ENCODE peak calls at places on chromosomes 6 and 20, in seven cellular contexts. L is smooth muscle cell of the brain vasculature, B is M059J, R is IMR-90, S is nephron progenitor cell, Y is T-cell, P is cerebellar nuclear complex. K is an unnamed sample.

GRCh38 chr6:165676435-165677068 is 13.5 kb upstream of the PDE10A start:
- DNase-seq in L (no peak), B (peak; percentile 61), R (peak; percentile 20), S (no peak), Y (no peak), P (no peak), K (peak; percentile 83)

GRCh38 chr6:130602151-130602770 is 224.9 kb upstream of the SMLR1 start:
- DNase-seq in L (peak; percentile 26), B (peak; percentile 100), R (peak; percentile 98), S (no peak), Y (no peak), P (no peak), K (peak; percentile 98)

GRCh38 chr6:16276991-16277981 is 38.9 kb downstream of the GMPR start:
- DNase-seq in L (peak; percentile 54), B (peak; percentile 98), R (peak; percentile 93), S (peak; percentile 66), Y (no peak), P (no peak), K (peak; percentile 91)

GRCh38 chr6:108484016-108484415 is 76.7 kb upstream of the FOXO3 start:
- DNase-seq in L (no peak), B (peak; percentile 19), R (no peak), S (no peak), Y (no peak), P (no peak), K (no peak)

GRCh38 chr6:150767585-150768164 is 97.8 kb upstream of the MTHFD1L start:
- DNase-seq in L (peak; percentile 55), B (peak; percentile 9), R (no peak), S (peak; percentile 29), Y (no peak), P (no peak), K (no peak)

GRCh38 chr6:158068893-158069799 is 87.5 kb downstream of the SYNJ2 start:
- DNase-seq in L (peak; percentile 74), B (peak; percentile 98), R (peak; percentile 58), S (no peak), Y (no peak), P (no peak), K (peak; percentile 84)

GRCh38 chr6:11317885-11318771 is 85.7 kb upstream of the NEDD9 start:
- DNase-seq in L (peak; percentile 83), B (peak; percentile 100), R (peak; percentile 98), S (no peak), Y (peak; percentile 44), P (no peak), K (peak; percentile 97)

GRCh38 chr6:67433124-67433523 is 1202.0 kb upstream of the ADGRB3 start:
- DNase-seq in L (no peak), B (peak; percentile 71), R (no peak), S (no peak), Y (no peak), P (no peak), K (no peak)

GRCh38 chr6:112149719-112150263 is 62.4 kb downstream of the FAM229B start:
- DNase-seq in L (no peak), B (no peak), R (peak; percentile 83), S (no peak), Y (no peak), P (no peak), K (peak; percentile 29)

GRCh38 chr6:26087284-26088115 is at the start of gene HFE:
- DNase-seq in L (peak; percentile 35), B (peak; percentile 80), R (peak; percentile 68), S (peak; percentile 44), Y (peak; percentile 28), P (no peak), K (peak; percentile 75)

GRCh38 chr6:34813028-34813742 is 21.3 kb downstream of the BLTP3A start:
- DNase-seq in L (no peak), B (no peak), R (no peak), S (no peak), Y (no peak), P (no peak), K (no peak)

GRCh38 chr6:85185977-85186376 is 263.9 kb upstream of the NT5E start:
- DNase-seq in L (no peak), B (no peak), R (peak; percentile 22), S (no peak), Y (no peak), P (no peak), K (no peak)

GRCh38 chr20:50886184-50886790 is 45.0 kb downstream of the ADNP start:
- DNase-seq in L (no peak), B (no peak), R (no peak), S (no peak), Y (no peak), P (no peak), K (no peak)

GRCh38 chr6:25963426-25964123 is 973 bp downstream of the TRIM38 start:
- DNase-seq in L (no peak), B (no peak), R (peak; percentile 16), S (no peak), Y (no peak), P (no peak), K (no peak)

GRCh38 chr6:63100066-63100465 is 111.2 kb upstream of the FKBP1C start:
- DNase-seq in L (no peak), B (no peak), R (no peak), S (no peak), Y (no peak), P (no peak), K (no peak)

GRCh38 chr20:38919683-38920082 is 6.5 kb upstream of the FAM83D start:
- DNase-seq in L (no peak), B (no peak), R (no peak), S (no peak), Y (no peak), P (no peak), K (no peak)

GRCh38 chr20:20138301-20139064 is 86.2 kb downstream of the CFAP61 start:
- DNase-seq in L (no peak), B (no peak), R (no peak), S (no peak), Y (no peak), P (no peak), K (no peak)

GRCh38 chr6:11187301-11187700 is 45.2 kb downstream of the NEDD9 start:
- DNase-seq in L (no peak), B (no peak), R (no peak), S (no peak), Y (no peak), P (no peak), K (no peak)

GRCh38 chr6:128025478-128025877 is 124.6 kb upstream of the THEMIS start:
- DNase-seq in L (no peak), B (peak; percentile 3), R (no peak), S (no peak), Y (no peak), P (no peak), K (no peak)

GRCh38 chr20:1415667-1416468 is 23.0 kb upstream of the FKBP1A start:
- DNase-seq in L (peak; percentile 50), B (peak; percentile 100), R (peak; percentile 97), S (no peak), Y (no peak), P (no peak), K (peak; percentile 100)

GRCh38 chr6:170257376-170257775 is 33.5 kb downstream of the DLL1 start:
- DNase-seq in L (no peak), B (no peak), R (no peak), S (no peak), Y (no peak), P (no peak), K (peak; percentile 28)

GRCh38 chr20:19682249-19682648 is 75.8 kb upstream of the RIN2 start:
- DNase-seq in L (no peak), B (no peak), R (no peak), S (no peak), Y (no peak), P (no peak), K (no peak)

GRCh38 chr6:44932651-44933091 is 395.5 kb upstream of the RUNX2 start:
- DNase-seq in L (no peak), B (no peak), R (no peak), S (no peak), Y (peak; percentile 33), P (no peak), K (no peak)

GRCh38 chr6:127332383-127332961 is 10.9 kb downstream of the ECHDC1 start:
- DNase-seq in L (no peak), B (no peak), R (no peak), S (no peak), Y (no peak), P (no peak), K (no peak)

GRCh38 chr20:19828233-19828632 is 70.2 kb downstream of the RIN2 start:
- DNase-seq in L (no peak), B (peak; percentile 91), R (peak; percentile 82), S (no peak), Y (no peak), P (no peak), K (peak; percentile 93)

GRCh38 chr20:42204261-42204660 is 586.1 kb upstream of the CHD6 start:
- DNase-seq in L (no peak), B (no peak), R (no peak), S (peak; percentile 13), Y (no peak), P (no peak), K (no peak)

K was measured in RPMI7951.